ENCODE peak calls at places on chromosomes 7 and 10, in eight cellular contexts. J, Z, F, U, E, Y, K and X are unnamed samples.

GRCh38 chr7:149199234-149199990 is 4.1 kb downstream of the ZNF282 start:
- DNase-seq in J (no peak), Z (no peak), F (no peak), U (no peak), E (no peak), Y (no peak), K (no peak), X (no peak)

GRCh38 chr10:110138197-110138812 is 69.1 kb upstream of the MXI1 start:
- DNase-seq in J (no peak), Z (no peak), F (peak; percentile 65), U (no peak), E (no peak), Y (no peak), K (no peak), X (peak; percentile 62)

GRCh38 chr7:38283107-38283506 is 9.7 kb upstream of the TARP start:
- DNase-seq in J (no peak), Z (no peak), F (no peak), U (no peak), E (no peak), Y (no peak), K (no peak), X (no peak)

GRCh38 chr7:151424799-151425198 is 15.0 kb upstream of the WDR86 start:
- DNase-seq in J (no peak), Z (peak; percentile 38), F (no peak), U (peak; percentile 20), E (no peak), Y (no peak), K (no peak), X (no peak)

GRCh38 chr7:362416-363096 is 72.6 kb downstream of the FOXL3 start:
- DNase-seq in J (no peak), Z (peak; percentile 79), F (no peak), U (peak; percentile 58), E (no peak), Y (peak; percentile 74), K (peak; percentile 76), X (no peak)

GRCh38 chr7:102095933-102096332 is 190.7 kb upstream of the SH2B2 start:
- DNase-seq in J (no peak), Z (no peak), F (no peak), U (no peak), E (no peak), Y (peak; percentile 26), K (no peak), X (no peak)

GRCh38 chr10:43204394-43204942 is 62.4 kb downstream of the RASGEF1A start:
- DNase-seq in J (no peak), Z (no peak), F (no peak), U (peak; percentile 60), E (no peak), Y (no peak), K (no peak), X (no peak)

GRCh38 chr10:46301721-46302479 is 15.1 kb downstream of the ANTXRL start:
- DNase-seq in J (no peak), Z (no peak), F (no peak), U (no peak), E (no peak), Y (peak; percentile 42), K (no peak), X (no peak)

GRCh38 chr10:26486985-26487850 is 49.1 kb downstream of the APBB1IP start:
- DNase-seq in J (no peak), Z (no peak), F (peak; percentile 30), U (no peak), E (no peak), Y (no peak), K (peak; percentile 86), X (no peak)

GRCh38 chr7:100867796-100868485 is 754 bp downstream of the TRIP6 start:
- DNase-seq in J (no peak), Z (peak; percentile 75), F (no peak), U (no peak), E (no peak), Y (peak; percentile 65), K (no peak), X (no peak)

GRCh38 chr10:74932648-74933047 is 106.2 kb downstream of the KAT6B start:
- DNase-seq in J (peak; percentile 70), Z (no peak), F (no peak), U (peak; percentile 93), E (no peak), Y (no peak), K (no peak), X (peak; percentile 88)